ENCODE peak calls at places on chromosomes 11 and 22, in nine cellular contexts. B is right lobe of liver, O is lower lobe of right lung, X is esophagus muscularis mucosa, T is thoracic aorta, D is heart left ventricle, Y is heart right ventricle, K is pancreas, N is left ventricle myocardium inferior. F is an unnamed sample.

GRCh38 chr22:36180038-36180880 is 19.7 kb upstream of the APOL3 start:
- DNase-seq in N (peak; percentile 89), X (peak; percentile 96), T (peak; percentile 72), O (peak; percentile 90), B (peak; percentile 87), Y (peak; percentile 87), K (peak; percentile 86), D (peak; percentile 85), F (no peak)

GRCh38 chr11:19253149-19253540 is 12.4 kb upstream of the E2F8 start:
- DNase-seq in O (no peak), T (no peak), K (peak; percentile 21), Y (no peak), B (no peak), N (no peak), D (no peak), X (peak; percentile 89), F (no peak)

GRCh38 chr22:49181942-49182341 is 645.7 kb downstream of the BRD1 start:
- DNase-seq in X (no peak), Y (no peak), T (no peak), D (no peak), B (peak; percentile 73), K (no peak), N (no peak), O (peak; percentile 24), F (no peak)

GRCh38 chr11:102559839-102560238 is 29.3 kb upstream of the MMP7 start:
- DNase-seq in K (no peak), N (no peak), B (no peak), D (no peak), X (no peak), T (no peak), Y (no peak), O (no peak), F (no peak)

GRCh38 chr11:123429336-123429735 is 733 bp upstream of the GRAMD1B start:
- DNase-seq in K (no peak), D (no peak), O (no peak), Y (no peak), X (no peak), T (no peak), B (no peak), N (no peak), F (no peak)

GRCh38 chr22:36948273-36949055 is 35.0 kb downstream of the CSF2RB start:
- DNase-seq in X (no peak), D (no peak), B (no peak), T (no peak), Y (no peak), K (no peak), O (no peak), N (no peak), F (no peak)

GRCh38 chr22:46267431-46268279 is at the start of gene TTC38:
- DNase-seq in K (peak; percentile 95), O (peak; percentile 95), N (peak; percentile 96), T (peak; percentile 64), Y (peak; percentile 96), X (peak; percentile 97), D (peak; percentile 96), B (peak; percentile 97), F (peak; percentile 75)

GRCh38 chr11:4068962-4069361 is 25.6 kb upstream of the RRM1 start:
- DNase-seq in X (no peak), O (no peak), Y (no peak), T (no peak), N (no peak), D (no peak), K (no peak), B (no peak), F (no peak)

GRCh38 chr11:19789840-19790710 is 77.4 kb downstream of the NAV2 start:
- DNase-seq in X (no peak), K (no peak), T (no peak), B (no peak), D (no peak), N (no peak), O (no peak), Y (no peak), F (no peak)

GRCh38 chr11:134139873-134140331 is 71.0 kb downstream of the JAM3 start:
- DNase-seq in T (no peak), B (no peak), O (no peak), D (peak; percentile 67), K (peak; percentile 65), Y (no peak), X (no peak), N (no peak), F (no peak)

GRCh38 chr11:63767415-63768231 is 952 bp downstream of the ZFTA start:
- DNase-seq in N (peak; percentile 63), K (peak; percentile 56), B (peak; percentile 59), T (peak; percentile 50), X (no peak), O (peak; percentile 51), Y (peak; percentile 41), D (peak; percentile 78), F (peak; percentile 43)

GRCh38 chr11:2189938-2190669 is 18.5 kb upstream of the TH start:
- DNase-seq in T (no peak), O (no peak), X (no peak), K (no peak), D (no peak), Y (no peak), N (no peak), B (no peak), F (no peak)

GRCh38 chr11:2187267-2187707 is 15.7 kb upstream of the TH start:
- DNase-seq in B (no peak), D (no peak), Y (no peak), K (no peak), T (no peak), O (no peak), X (no peak), N (no peak), F (no peak)

GRCh38 chr11:2188745-2189144 is 17.1 kb upstream of the TH start:
- DNase-seq in N (no peak), B (no peak), O (no peak), Y (no peak), X (no peak), T (no peak), K (no peak), D (no peak), F (no peak)

GRCh38 chr11:2185324-2186085 is 13.9 kb upstream of the TH start:
- DNase-seq in O (no peak), B (no peak), K (no peak), T (no peak), X (no peak), Y (no peak), N (no peak), D (no peak), F (no peak)

DNA sequence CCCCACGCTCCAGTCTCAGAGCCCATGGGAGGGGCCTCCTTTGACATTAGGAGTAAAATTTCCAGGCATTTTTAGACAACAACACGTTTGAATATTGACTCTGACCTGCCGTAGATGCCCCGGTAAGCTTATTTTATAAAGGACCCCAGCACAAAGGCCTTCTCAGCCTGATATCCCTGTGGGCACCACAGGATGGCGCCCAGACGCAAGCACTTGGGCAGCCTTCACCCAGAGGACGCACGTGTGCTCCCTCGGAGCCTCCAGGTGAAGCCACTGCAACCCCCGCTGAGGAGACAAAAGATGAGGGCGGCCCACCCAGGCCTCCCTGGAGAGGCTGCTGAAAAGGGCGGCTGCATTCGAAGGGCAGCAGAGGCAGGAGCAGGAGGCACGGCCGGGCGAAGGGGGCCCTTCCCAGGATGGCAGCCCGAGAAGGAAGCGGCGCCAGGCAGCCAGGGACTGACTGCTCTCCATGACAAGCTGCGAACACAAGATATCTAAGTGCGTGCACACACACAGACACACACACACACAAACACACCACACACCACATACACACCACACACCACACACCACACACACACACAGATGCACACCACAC is 15.2 kb upstream of the TH start:
- DNase-seq in D (no peak), B (no peak), O (no peak), X (no peak), Y (no peak), K (no peak), N (no peak), T (no peak), F (no peak)
- TF ChIP-seq CTCF in D (peak; percentile 41), B (peak; percentile 44), O (peak; percentile 47), X (no peak), Y (peak; percentile 63), K (peak; percentile 40), N (peak; percentile 71), T (peak; percentile 20), F (peak; percentile 38)

DNA sequence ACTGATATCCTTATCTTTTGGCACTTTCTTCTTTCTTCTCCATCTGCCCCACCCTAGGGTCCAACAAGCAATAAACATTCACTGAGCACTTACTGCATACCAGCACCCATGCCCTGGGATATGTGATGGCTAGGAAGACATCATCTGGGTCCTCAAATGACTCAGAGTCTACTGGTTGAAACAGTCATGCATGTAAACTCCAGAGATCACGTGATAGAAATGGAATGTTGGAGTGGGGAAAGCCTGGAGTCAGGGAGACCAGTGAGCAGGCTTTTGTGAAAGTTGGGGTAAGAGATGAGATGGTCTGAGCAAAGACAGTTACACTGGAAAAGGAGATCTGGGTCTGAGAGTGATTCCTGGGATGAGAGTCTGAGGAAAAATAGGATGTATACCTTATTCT is 724.9 kb upstream of the TENM4 start:
- DNase-seq in T (no peak), D (no peak), Y (no peak), B (no peak), X (no peak), O (no peak), N (no peak), K (no peak), F (no peak)
- H3K4me3 ChIP-seq in T (no peak overlapping the region), D (no peak overlapping the region), Y (no peak overlapping the region), B (no peak overlapping the region), X (no peak overlapping the region), O (no peak overlapping the region), N (no peak overlapping the region), K (no peak overlapping the region), F (no peak overlapping the region)

GRCh38 chr11:72240461-72241289 is 3.3 kb downstream of the PHOX2A start:
- DNase-seq in T (no peak), K (no peak), N (no peak), D (no peak), O (no peak), B (peak; percentile 49), X (no peak), Y (no peak), F (no peak)

GRCh38 chr11:72243173-72243566 is 806 bp downstream of the PHOX2A start:
- DNase-seq in D (no peak), Y (no peak), T (no peak), B (no peak), N (no peak), O (no peak), K (no peak), X (no peak), F (no peak)

GRCh38 chr11:72243567-72244316 is at the start of gene PHOX2A:
- DNase-seq in X (no peak), Y (no peak), O (no peak), D (no peak), T (no peak), N (no peak), B (peak; percentile 52), K (no peak), F (no peak)

GRCh38 chr11:72241290-72241781 is 2.6 kb downstream of the PHOX2A start:
- DNase-seq in O (no peak), X (no peak), Y (no peak), D (no peak), B (no peak), K (no peak), N (no peak), T (no peak), F (no peak)

GRCh38 chr11:72242141-72242540 is 1.8 kb downstream of the PHOX2A start:
- DNase-seq in B (no peak), D (no peak), Y (no peak), K (no peak), O (no peak), T (no peak), N (no peak), X (no peak), F (no peak)
- H3K27me3 ChIP-seq in B (peaks cover 4% of the 10 kb centered on the region), D (peaks cover 65% of the 10 kb centered on the region), Y (peaks cover 71% of the 10 kb centered on the region), K (peaks cover 5% of the 10 kb centered on the region), O (peaks cover 72% of the 10 kb centered on the region), T (peaks cover 11% of the 10 kb centered on the region), N (peaks cover 73% of the 10 kb centered on the region), X (peaks cover 48% of the 10 kb centered on the region), F (peaks cover 3% of the 10 kb centered on the region)

GRCh38 chr11:61866231-61866957 is 25.0 kb downstream of the FADS3 start:
- DNase-seq in D (no peak), X (no peak), N (no peak), Y (no peak), K (no peak), T (no peak), B (no peak), O (no peak), F (no peak)
- TF ChIP-seq CTCF in D (no peak), X (no peak), N (no peak), Y (no peak), K (no peak), T (no peak), B (no peak), O (no peak), F (no peak)

F was measured in GM06990.